ENCODE peak calls at places on chromosomes 3 and 15, in six cellular contexts. W is H1, J is K562, M is GM12891, V is GM12878, L is HepG2. N is an unnamed sample.
A peak's percentile ranks its signal among the peaks of the same experiment; 100 is the strongest.

GRCh38 chr3:188283347-188283746 is 129.4 kb downstream of the LPP start:
- DNase-seq in W (no peak), J (no peak), M (no peak), V (no peak), L (peak; percentile 82), N (no peak)

GRCh38 chr3:177169936-177170722 is 27.2 kb downstream of the TBL1XR1 start:
- DNase-seq in W (no peak), J (no peak), M (no peak), V (no peak), L (no peak), N (no peak)

GRCh38 chr3:160678447-160678846 is 1.5 kb downstream of the ARL14 start:
- DNase-seq in W (no peak), J (no peak), M (no peak), V (no peak), L (peak; percentile 45), N (no peak)

GRCh38 chr15:92665100-92665555 is 9.6 kb upstream of the FAM174B start:
- DNase-seq in W (peak; percentile 44), J (no peak), M (no peak), V (peak; percentile 53), L (no peak), N (no peak)

GRCh38 chr3:167483708-167484475 is 10.1 kb upstream of the SERPINI2 start:
- DNase-seq in W (no peak), J (no peak), M (no peak), V (no peak), L (no peak), N (no peak)

GRCh38 chr15:80480171-80480811 is 76.1 kb downstream of the ARNT2 start:
- DNase-seq in W (no peak), J (no peak), M (no peak), V (no peak), L (peak; percentile 15), N (no peak)

GRCh38 chr3:132445812-132446211 is 28.5 kb downstream of the DNAJC13 start:
- DNase-seq in W (no peak), J (no peak), M (no peak), V (no peak), L (no peak), N (no peak)

GRCh38 chr3:141094851-141095545 is 43.9 kb downstream of the SPSB4 start:
- DNase-seq in W (no peak), J (no peak), M (no peak), V (no peak), L (no peak), N (no peak)

GRCh38 chr3:33103480-33103879 is 6.5 kb upstream of the GLB1 start:
- DNase-seq in W (no peak), J (no peak), M (no peak), V (no peak), L (no peak), N (no peak)

GRCh38 chr3:188187055-188187454 is 33.1 kb downstream of the LPP start:
- DNase-seq in W (no peak), J (no peak), M (no peak), V (no peak), L (no peak), N (no peak)

GRCh38 chr3:12653772-12654171 is 10.1 kb downstream of the RAF1 start:
- DNase-seq in W (no peak), J (no peak), M (no peak), V (no peak), L (no peak), N (no peak)

GRCh38 chr3:74824366-74824765 is 209.9 kb upstream of the CNTN3 start:
- DNase-seq in W (no peak), J (no peak), M (no peak), V (no peak), L (no peak), N (no peak)

GRCh38 chr3:69649120-69649519 is 90.1 kb upstream of the MITF start:
- DNase-seq in W (no peak), J (no peak), M (no peak), V (no peak), L (peak; percentile 2), N (no peak)

GRCh38 chr3:171187706-171188290 is 161.3 kb upstream of the SLC2A2 start:
- DNase-seq in W (no peak), J (peak; percentile 32), M (peak; percentile 14), V (no peak), L (peak; percentile 47), N (no peak)

GRCh38 chr15:82585072-82585471 is 44.8 kb upstream of the RPS17 start:
- DNase-seq in W (no peak), J (no peak), M (no peak), V (no peak), L (no peak), N (no peak)

GRCh38 chr3:146589899-146590508 is 15.1 kb downstream of the PLSCR5 start:
- DNase-seq in W (no peak), J (peak; percentile 22), M (no peak), V (no peak), L (peak; percentile 52), N (no peak)

GRCh38 chr15:60390931-60391501 is 6.8 kb downstream of the ANXA2 start:
- DNase-seq in W (no peak), J (no peak), M (no peak), V (no peak), L (peak; percentile 88), N (no peak)

GRCh38 chr3:23921052-23921511 is 4.2 kb downstream of the RPL15 start:
- DNase-seq in W (no peak), J (no peak), M (no peak), V (no peak), L (no peak), N (no peak)

GRCh38 chr3:172135766-172136729 is 96.7 kb downstream of the FNDC3B start:
- DNase-seq in W (no peak), J (no peak), M (no peak), V (no peak), L (no peak), N (no peak)

GRCh38 chr3:25587094-25587493 is 77.6 kb downstream of the TOP2B start:
- DNase-seq in W (no peak), J (no peak), M (no peak), V (no peak), L (no peak), N (no peak)

GRCh38 chr3:39090922-39091321 is 16.5 kb downstream of the GORASP1 start:
- DNase-seq in W (peak; percentile 4), J (no peak), M (no peak), V (no peak), L (no peak), N (no peak)

DNA sequence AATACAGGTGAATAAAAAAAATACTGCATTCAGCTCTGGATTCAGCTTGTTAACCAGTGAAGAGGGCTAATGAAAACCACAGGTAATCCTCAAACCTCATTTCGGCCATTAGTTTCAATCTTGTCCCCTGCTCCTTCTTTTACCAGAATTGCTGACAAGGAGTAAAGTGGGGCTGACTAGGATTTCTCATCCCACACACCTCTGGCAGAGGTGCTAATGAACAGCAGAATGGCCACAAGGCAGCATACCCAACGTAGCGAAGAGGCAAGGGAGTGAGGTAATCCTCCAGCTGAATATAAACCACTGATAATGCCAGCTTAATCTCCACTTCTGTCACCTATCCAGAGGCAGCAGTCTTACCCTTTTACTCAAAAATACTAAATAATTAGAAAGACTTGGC is 248.8 kb upstream of the CDIN1 start:
- DNase-seq in W (no peak), J (no peak), M (no peak), V (no peak), L (no peak), N (no peak)
- TF ChIP-seq TAF1 in W (no peak), J (no peak), M (no peak), V (no peak), L (no peak), N (no peak)

GRCh38 chr3:55486101-55486856 is 827 bp downstream of the WNT5A start:
- DNase-seq in W (peak; percentile 79), J (no peak), M (no peak), V (no peak), L (no peak), N (no peak)
- TF ChIP-seq POLR2A in W (no peak), J (no peak), M (no peak), V (no peak), L (no peak), N (no peak)

GRCh38 chr3:126291537-126291936 is 65.7 kb downstream of the KLF15 start:
- DNase-seq in W (no peak), J (no peak), M (no peak), V (no peak), L (no peak), N (no peak)

GRCh38 chr3:126292318-126293070 is 64.7 kb downstream of the KLF15 start:
- DNase-seq in W (peak; percentile 39), J (no peak), M (no peak), V (no peak), L (no peak), N (no peak)

GRCh38 chr3:126287536-126288181 is 69.5 kb downstream of the KLF15 start:
- DNase-seq in W (peak; percentile 81), J (no peak), M (no peak), V (no peak), L (peak; percentile 41), N (no peak)

GRCh38 chr3:126288314-126288713 is 68.9 kb downstream of the KLF15 start:
- DNase-seq in W (peak; percentile 62), J (no peak), M (no peak), V (no peak), L (no peak), N (no peak)

GRCh38 chr3:126290325-126290724 is 66.9 kb downstream of the KLF15 start:
- DNase-seq in W (no peak), J (no peak), M (no peak), V (no peak), L (no peak), N (no peak)
- TF ChIP-seq POLR2AphosphoS5 in W (no peak), J (no peak), M (no peak), V (no peak), L (no peak), N (no peak)

GRCh38 chr3:104526901-104527401 is 839.8 kb upstream of the ALCAM start:
- DNase-seq in W (no peak), J (no peak), M (no peak), V (peak; percentile 60), L (no peak), N (no peak)
- TF ChIP-seq TAF1 in W (no peak), J (no peak), M (no peak), V (no peak), L (no peak), N (no peak)

DNA sequence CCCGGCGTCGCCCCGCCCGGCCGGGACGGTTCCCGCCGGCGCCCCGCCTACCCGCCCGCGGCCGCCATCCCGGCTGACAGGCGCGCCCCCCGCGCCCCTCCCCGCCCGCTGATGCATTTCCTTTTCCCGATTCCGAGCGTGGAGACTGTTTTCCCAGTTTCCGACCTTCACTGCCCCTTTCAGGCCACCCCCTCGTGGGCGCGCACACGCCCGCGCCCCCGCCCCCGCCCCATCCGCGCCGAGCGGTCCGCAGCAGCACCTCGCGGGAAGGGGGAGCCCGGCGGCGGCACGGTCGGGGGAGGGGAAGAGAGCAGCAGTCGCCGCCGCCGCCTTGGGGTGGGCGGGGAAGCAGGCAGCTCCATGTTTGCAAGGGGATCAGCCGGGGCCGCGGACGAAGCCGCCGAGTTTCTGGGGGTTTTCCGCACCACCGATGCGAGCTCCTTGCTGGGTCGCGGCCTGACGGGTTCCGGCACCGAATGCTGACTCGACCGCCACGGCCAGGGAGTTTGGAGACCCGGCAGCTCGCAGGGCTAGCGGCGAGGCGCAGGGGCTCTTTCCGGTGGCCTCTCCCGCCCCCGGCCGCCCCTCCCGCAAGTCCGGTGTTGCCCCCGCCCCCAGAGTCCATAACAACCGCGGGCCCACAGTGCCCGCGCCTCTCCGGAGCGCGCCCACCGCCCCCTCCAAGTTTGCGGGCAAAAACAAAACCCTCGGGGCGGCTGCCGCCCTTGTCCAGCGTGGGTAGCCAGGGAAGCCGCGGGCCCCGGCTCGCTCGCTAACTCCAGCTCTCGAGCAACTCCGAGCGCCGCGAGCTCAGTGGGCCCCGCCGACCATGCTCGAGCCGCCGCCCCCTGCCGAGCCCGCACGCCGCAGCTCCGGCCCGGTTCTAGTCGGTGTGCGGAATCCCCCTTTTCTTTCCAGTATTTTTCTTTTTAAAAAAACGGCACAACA is 3.3 kb upstream of the SIN3A start:
- DNase-seq in W (peak; percentile 82), J (peak; percentile 48), M (peak; percentile 43), V (no peak), L (no peak), N (peak; percentile 42)
- TF ChIP-seq POLR2A in W (no peak), J (no peak), M (no peak), V (peak; percentile 74), L (no peak), N (no peak)

N was measured in GM12892.